ENCODE peak calls at places on chromosomes 1 and 21, in ten cellular contexts. One of them, this sample, is unnamed.
A peak's percentile ranks its signal among the peaks of the same experiment; 100 is the strongest.

GRCh38 chr1:94714552-94714951 is 105.6 kb upstream of the SLC44A3 start:
- DNase-seq in SHP77: no peak
- DNase-seq in hepatic stellate cell: no peak
- DNase-seq in amniotic stem cell: no peak
- DNase-seq in bronchial epithelial cell: no peak
- DNase-seq in GM13977: no peak
- DNase-seq in ELR: no peak
- DNase-seq in RCC 7860: no peak
- DNase-seq in DMS53: no peak
- DNase-seq in WTC11: no peak
- DNase-seq in this sample: no peak

GRCh38 chr1:166900987-166901386 is 24.9 kb upstream of the TADA1 start:
- DNase-seq in ELR: no peak
- DNase-seq in hepatic stellate cell: no peak
- DNase-seq in amniotic stem cell: no peak
- DNase-seq in SHP77: no peak
- DNase-seq in bronchial epithelial cell: no peak
- DNase-seq in WTC11: no peak
- DNase-seq in DMS53: no peak
- DNase-seq in RCC 7860: no peak
- DNase-seq in GM13977: no peak
- DNase-seq in this sample: no peak

GRCh38 chr21:46351476-46352155 is 27.7 kb downstream of the PCNT start:
- DNase-seq in RCC 7860: no peak
- DNase-seq in ELR: no peak
- DNase-seq in SHP77: no peak
- DNase-seq in bronchial epithelial cell: no peak
- DNase-seq in amniotic stem cell: no peak
- DNase-seq in DMS53: peak; percentile 5
- DNase-seq in WTC11: no peak
- DNase-seq in GM13977: no peak
- DNase-seq in hepatic stellate cell: no peak
- DNase-seq in this sample: no peak

GRCh38 chr1:44266400-44267344 is 53.4 kb downstream of the DMAP1 start:
- DNase-seq in DMS53: peak; percentile 53
- DNase-seq in GM13977: no peak
- DNase-seq in WTC11: no peak
- DNase-seq in SHP77: no peak
- DNase-seq in hepatic stellate cell: no peak
- DNase-seq in ELR: no peak
- DNase-seq in bronchial epithelial cell: no peak
- DNase-seq in amniotic stem cell: no peak
- DNase-seq in RCC 7860: no peak
- DNase-seq in this sample: no peak

GRCh38 chr1:21090460-21090859 is 86.2 kb downstream of the EIF4G3 start:
- DNase-seq in DMS53: no peak
- DNase-seq in WTC11: no peak
- DNase-seq in RCC 7860: no peak
- DNase-seq in hepatic stellate cell: no peak
- DNase-seq in ELR: no peak
- DNase-seq in GM13977: no peak
- DNase-seq in bronchial epithelial cell: no peak
- DNase-seq in SHP77: no peak
- DNase-seq in amniotic stem cell: no peak
- DNase-seq in this sample: no peak

GRCh38 chr1:223531742-223532341 is 133.7 kb downstream of the CAPN8 start:
- DNase-seq in RCC 7860: peak; percentile 46
- DNase-seq in DMS53: peak; percentile 82
- DNase-seq in bronchial epithelial cell: peak; percentile 47
- DNase-seq in ELR: peak; percentile 62
- DNase-seq in hepatic stellate cell: peak; percentile 19
- DNase-seq in amniotic stem cell: no peak
- DNase-seq in GM13977: peak; percentile 53
- DNase-seq in WTC11: peak; percentile 86
- DNase-seq in SHP77: peak; percentile 54
- DNase-seq in this sample: peak; percentile 9

GRCh38 chr1:1282998-1283397 is 2.8 kb downstream of the SCNN1D start:
- DNase-seq in hepatic stellate cell: no peak
- DNase-seq in DMS53: peak; percentile 26
- DNase-seq in amniotic stem cell: no peak
- DNase-seq in RCC 7860: peak; percentile 41
- DNase-seq in bronchial epithelial cell: no peak
- DNase-seq in SHP77: no peak
- DNase-seq in ELR: peak; percentile 71
- DNase-seq in GM13977: no peak
- DNase-seq in WTC11: no peak
- DNase-seq in this sample: no peak

GRCh38 chr1:236997882-236998281 is 6.4 kb downstream of the MT1HL1 start:
- DNase-seq in RCC 7860: no peak
- DNase-seq in SHP77: peak; percentile 69
- DNase-seq in WTC11: no peak
- DNase-seq in amniotic stem cell: no peak
- DNase-seq in DMS53: peak; percentile 97
- DNase-seq in GM13977: no peak
- DNase-seq in bronchial epithelial cell: peak; percentile 15
- DNase-seq in ELR: no peak
- DNase-seq in hepatic stellate cell: no peak
- DNase-seq in this sample: no peak

GRCh38 chr1:60848583-60849188 is 233.7 kb upstream of the NFIA start:
- DNase-seq in RCC 7860: no peak
- DNase-seq in WTC11: no peak
- DNase-seq in ELR: peak; percentile 47
- DNase-seq in GM13977: no peak
- DNase-seq in amniotic stem cell: peak; percentile 21
- DNase-seq in DMS53: peak; percentile 86
- DNase-seq in SHP77: peak; percentile 32
- DNase-seq in bronchial epithelial cell: peak; percentile 55
- DNase-seq in hepatic stellate cell: peak; percentile 2
- DNase-seq in this sample: peak; percentile 70

GRCh38 chr1:241985787-241986186 is 13.1 kb downstream of the MAP1LC3C start:
- DNase-seq in bronchial epithelial cell: peak; percentile 18
- DNase-seq in GM13977: peak; percentile 63
- DNase-seq in SHP77: peak; percentile 23
- DNase-seq in amniotic stem cell: peak; percentile 30
- DNase-seq in WTC11: peak; percentile 66
- DNase-seq in DMS53: peak; percentile 75
- DNase-seq in hepatic stellate cell: peak; percentile 40
- DNase-seq in RCC 7860: no peak
- DNase-seq in ELR: peak; percentile 69
- DNase-seq in this sample: no peak

GRCh38 chr1:154810571-154810970 is 59.5 kb downstream of the KCNN3 start:
- DNase-seq in hepatic stellate cell: no peak
- DNase-seq in WTC11: no peak
- DNase-seq in RCC 7860: no peak
- DNase-seq in GM13977: peak; percentile 56
- DNase-seq in SHP77: no peak
- DNase-seq in amniotic stem cell: no peak
- DNase-seq in bronchial epithelial cell: peak; percentile 51
- DNase-seq in ELR: peak; percentile 10
- DNase-seq in DMS53: no peak
- DNase-seq in this sample: no peak

GRCh38 chr1:156114919-156115513 is 505 bp downstream of the LMNA start:
- DNase-seq in bronchial epithelial cell: no peak
- DNase-seq in amniotic stem cell: no peak
- DNase-seq in hepatic stellate cell: no peak
- DNase-seq in GM13977: peak; percentile 55
- DNase-seq in RCC 7860: peak; percentile 28
- DNase-seq in ELR: peak; percentile 60
- DNase-seq in SHP77: no peak
- DNase-seq in WTC11: peak; percentile 62
- DNase-seq in DMS53: peak; percentile 70
- DNase-seq in this sample: no peak

GRCh38 chr1:230588323-230588746 is 53.9 kb upstream of the COG2 start:
- DNase-seq in DMS53: no peak
- DNase-seq in GM13977: no peak
- DNase-seq in bronchial epithelial cell: no peak
- DNase-seq in WTC11: no peak
- DNase-seq in amniotic stem cell: no peak
- DNase-seq in hepatic stellate cell: no peak
- DNase-seq in RCC 7860: no peak
- DNase-seq in ELR: no peak
- DNase-seq in SHP77: no peak
- DNase-seq in this sample: no peak

GRCh38 chr1:180811886-180812285 is 100.8 kb upstream of the KIAA1614 start:
- DNase-seq in SHP77: no peak
- DNase-seq in RCC 7860: no peak
- DNase-seq in amniotic stem cell: no peak
- DNase-seq in ELR: no peak
- DNase-seq in DMS53: no peak
- DNase-seq in bronchial epithelial cell: no peak
- DNase-seq in hepatic stellate cell: peak; percentile 9
- DNase-seq in WTC11: no peak
- DNase-seq in GM13977: no peak
- DNase-seq in this sample: no peak

GRCh38 chr1:93907718-93908117 is 1.5 kb downstream of the GCLM start:
- DNase-seq in ELR: peak; percentile 70
- DNase-seq in WTC11: no peak
- DNase-seq in bronchial epithelial cell: peak; percentile 24
- DNase-seq in GM13977: no peak
- DNase-seq in DMS53: peak; percentile 57
- DNase-seq in RCC 7860: peak; percentile 49
- DNase-seq in hepatic stellate cell: no peak
- DNase-seq in SHP77: no peak
- DNase-seq in amniotic stem cell: no peak
- DNase-seq in this sample: peak; percentile 19

GRCh38 chr1:235315173-235315572 is 12.8 kb downstream of the ARID4B start:
- DNase-seq in ELR: no peak
- DNase-seq in DMS53: no peak
- DNase-seq in amniotic stem cell: no peak
- DNase-seq in SHP77: no peak
- DNase-seq in bronchial epithelial cell: no peak
- DNase-seq in GM13977: no peak
- DNase-seq in RCC 7860: no peak
- DNase-seq in WTC11: no peak
- DNase-seq in hepatic stellate cell: no peak
- DNase-seq in this sample: no peak

GRCh38 chr1:164637461-164638375 is 78.7 kb downstream of the PBX1 start:
- DNase-seq in hepatic stellate cell: peak; percentile 56
- DNase-seq in GM13977: no peak
- DNase-seq in SHP77: no peak
- DNase-seq in ELR: peak; percentile 67
- DNase-seq in bronchial epithelial cell: peak; percentile 79
- DNase-seq in DMS53: peak; percentile 59
- DNase-seq in amniotic stem cell: no peak
- DNase-seq in WTC11: no peak
- DNase-seq in RCC 7860: peak; percentile 51
- DNase-seq in this sample: no peak

GRCh38 chr1:68819190-68819829 is 322.4 kb upstream of the DEPDC1 start:
- DNase-seq in GM13977: peak; percentile 53
- DNase-seq in amniotic stem cell: no peak
- DNase-seq in ELR: peak; percentile 2
- DNase-seq in RCC 7860: no peak
- DNase-seq in bronchial epithelial cell: peak; percentile 11
- DNase-seq in DMS53: peak; percentile 87
- DNase-seq in hepatic stellate cell: peak; percentile 5
- DNase-seq in WTC11: peak; percentile 16
- DNase-seq in SHP77: peak; percentile 53
- DNase-seq in this sample: peak; percentile 27

GRCh38 chr1:72635719-72636118 is 353.4 kb upstream of the NEGR1 start:
- DNase-seq in GM13977: no peak
- DNase-seq in DMS53: no peak
- DNase-seq in RCC 7860: no peak
- DNase-seq in WTC11: no peak
- DNase-seq in bronchial epithelial cell: no peak
- DNase-seq in SHP77: no peak
- DNase-seq in amniotic stem cell: no peak
- DNase-seq in hepatic stellate cell: no peak
- DNase-seq in ELR: no peak
- DNase-seq in this sample: peak; percentile 45

GRCh38 chr21:38311765-38312164 is 55.0 kb downstream of the KCNJ15 start:
- DNase-seq in DMS53: peak; percentile 38
- DNase-seq in SHP77: peak; percentile 61
- DNase-seq in bronchial epithelial cell: peak; percentile 75
- DNase-seq in GM13977: no peak
- DNase-seq in WTC11: no peak
- DNase-seq in hepatic stellate cell: no peak
- DNase-seq in amniotic stem cell: no peak
- DNase-seq in RCC 7860: peak; percentile 93
- DNase-seq in ELR: no peak
- DNase-seq in this sample: peak; percentile 99

GRCh38 chr1:204377800-204378608 is 18.3 kb upstream of the PLEKHA6 start:
- DNase-seq in hepatic stellate cell: peak; percentile 37
- DNase-seq in DMS53: peak; percentile 89
- DNase-seq in ELR: peak; percentile 46
- DNase-seq in GM13977: peak; percentile 57
- DNase-seq in SHP77: no peak
- DNase-seq in bronchial epithelial cell: peak; percentile 29
- DNase-seq in RCC 7860: peak; percentile 90
- DNase-seq in WTC11: peak; percentile 72
- DNase-seq in amniotic stem cell: no peak
- DNase-seq in this sample: no peak

GRCh38 chr1:6133146-6133895 is 46.8 kb downstream of the CHD5 start:
- DNase-seq in RCC 7860: no peak
- DNase-seq in ELR: no peak
- DNase-seq in SHP77: no peak
- DNase-seq in hepatic stellate cell: no peak
- DNase-seq in bronchial epithelial cell: no peak
- DNase-seq in WTC11: peak; percentile 7
- DNase-seq in DMS53: no peak
- DNase-seq in amniotic stem cell: no peak
- DNase-seq in GM13977: no peak
- DNase-seq in this sample: no peak

GRCh38 chr21:29351691-29352090 is 53.0 kb downstream of the BACH1 start:
- DNase-seq in GM13977: no peak
- DNase-seq in SHP77: no peak
- DNase-seq in amniotic stem cell: no peak
- DNase-seq in WTC11: no peak
- DNase-seq in DMS53: no peak
- DNase-seq in bronchial epithelial cell: no peak
- DNase-seq in RCC 7860: no peak
- DNase-seq in ELR: no peak
- DNase-seq in hepatic stellate cell: peak; percentile 47
- DNase-seq in this sample: no peak

GRCh38 chr1:43455205-43455889 is 1.6 kb upstream of the HYI start:
- DNase-seq in GM13977: no peak
- DNase-seq in RCC 7860: no peak
- DNase-seq in amniotic stem cell: no peak
- DNase-seq in WTC11: no peak
- DNase-seq in DMS53: no peak
- DNase-seq in ELR: no peak
- DNase-seq in SHP77: no peak
- DNase-seq in bronchial epithelial cell: no peak
- DNase-seq in hepatic stellate cell: no peak
- DNase-seq in this sample: no peak

GRCh38 chr1:42777860-42778259 is 6.9 kb upstream of the TMEM269 start:
- DNase-seq in SHP77: peak; percentile 24
- DNase-seq in hepatic stellate cell: peak; percentile 61
- DNase-seq in RCC 7860: peak; percentile 13
- DNase-seq in WTC11: peak; percentile 63
- DNase-seq in DMS53: peak; percentile 72
- DNase-seq in bronchial epithelial cell: peak; percentile 45
- DNase-seq in GM13977: peak; percentile 54
- DNase-seq in amniotic stem cell: no peak
- DNase-seq in ELR: peak; percentile 60
- DNase-seq in this sample: peak; percentile 11

GRCh38 chr21:45358711-45359310 is 46.2 kb upstream of the COL18A1 start:
- DNase-seq in amniotic stem cell: no peak
- DNase-seq in hepatic stellate cell: no peak
- DNase-seq in SHP77: no peak
- DNase-seq in bronchial epithelial cell: no peak
- DNase-seq in ELR: no peak
- DNase-seq in RCC 7860: no peak
- DNase-seq in WTC11: no peak
- DNase-seq in DMS53: no peak
- DNase-seq in GM13977: no peak
- DNase-seq in this sample: no peak

GRCh38 chr1:58848818-58849411 is 65.1 kb upstream of the JUN start:
- DNase-seq in amniotic stem cell: peak; percentile 90
- DNase-seq in GM13977: no peak
- DNase-seq in bronchial epithelial cell: peak; percentile 99
- DNase-seq in ELR: peak; percentile 99
- DNase-seq in WTC11: no peak
- DNase-seq in DMS53: peak; percentile 91
- DNase-seq in hepatic stellate cell: peak; percentile 76
- DNase-seq in RCC 7860: peak; percentile 100
- DNase-seq in SHP77: no peak
- DNase-seq in this sample: peak; percentile 87